ENCODE peak calls at places on chromosomes 3 and 15, in seven cellular contexts. One of them, this sample, is unnamed.
A peak's percentile ranks its signal among the peaks of the same experiment; 100 is the strongest.

GRCh38 chr3:32817195-32817560 is 619 bp upstream of the TRIM71 start:
- DNase-seq in type B pancreatic cell: peak; percentile 71
- DNase-seq in colonic mucosa: no peak
- DNase-seq in AG09309: no peak
- DNase-seq in SHP77: no peak
- DNase-seq in NCI-H82: peak; percentile 24
- DNase-seq in glutamatergic neuron: peak; percentile 58
- DNase-seq in this sample: no peak

GRCh38 chr3:187130346-187131066 is 8.8 kb downstream of the RPL39L start:
- DNase-seq in type B pancreatic cell: no peak
- DNase-seq in colonic mucosa: no peak
- DNase-seq in AG09309: no peak
- DNase-seq in SHP77: no peak
- DNase-seq in NCI-H82: no peak
- DNase-seq in glutamatergic neuron: no peak
- DNase-seq in this sample: peak; percentile 95

GRCh38 chr3:127629462-127630403 is 748 bp downstream of the PODXL2 start:
- DNase-seq in type B pancreatic cell: no peak
- DNase-seq in colonic mucosa: peak; percentile 38
- DNase-seq in AG09309: no peak
- DNase-seq in SHP77: no peak
- DNase-seq in NCI-H82: peak; percentile 80
- DNase-seq in glutamatergic neuron: peak; percentile 36
- DNase-seq in this sample: no peak

GRCh38 chr3:130925628-130926027 is 31.7 kb downstream of the ATP2C1 start:
- DNase-seq in type B pancreatic cell: no peak
- DNase-seq in colonic mucosa: no peak
- DNase-seq in AG09309: no peak
- DNase-seq in SHP77: no peak
- DNase-seq in NCI-H82: peak; percentile 17
- DNase-seq in glutamatergic neuron: no peak
- DNase-seq in this sample: no peak

GRCh38 chr15:80562033-80562432 is 133.1 kb upstream of the ABHD17C start:
- DNase-seq in type B pancreatic cell: no peak
- DNase-seq in colonic mucosa: no peak
- DNase-seq in AG09309: no peak
- DNase-seq in SHP77: no peak
- DNase-seq in NCI-H82: no peak
- DNase-seq in glutamatergic neuron: no peak
- DNase-seq in this sample: no peak

GRCh38 chr15:57537072-57537471 is 54.6 kb upstream of the MYZAP start:
- DNase-seq in type B pancreatic cell: no peak
- DNase-seq in colonic mucosa: peak; percentile 40
- DNase-seq in AG09309: peak; percentile 76
- DNase-seq in SHP77: peak; percentile 96
- DNase-seq in NCI-H82: peak; percentile 73
- DNase-seq in glutamatergic neuron: no peak
- DNase-seq in this sample: no peak

GRCh38 chr15:37220949-37221670 is 120.8 kb upstream of the MEIS2 start:
- DNase-seq in type B pancreatic cell: no peak
- DNase-seq in colonic mucosa: no peak
- DNase-seq in AG09309: no peak
- DNase-seq in SHP77: no peak
- DNase-seq in NCI-H82: peak; percentile 83
- DNase-seq in glutamatergic neuron: no peak
- DNase-seq in this sample: no peak

GRCh38 chr3:10556312-10556711 is 50.9 kb upstream of the ATP2B2 start:
- DNase-seq in type B pancreatic cell: peak; percentile 24
- DNase-seq in colonic mucosa: no peak
- DNase-seq in AG09309: no peak
- DNase-seq in SHP77: no peak
- DNase-seq in NCI-H82: peak; percentile 76
- DNase-seq in glutamatergic neuron: no peak
- DNase-seq in this sample: no peak

GRCh38 chr3:14265246-14265962 is 86.8 kb downstream of the LSM3 start:
- DNase-seq in type B pancreatic cell: no peak
- DNase-seq in colonic mucosa: peak; percentile 29
- DNase-seq in AG09309: peak; percentile 31
- DNase-seq in SHP77: peak; percentile 67
- DNase-seq in NCI-H82: peak; percentile 7
- DNase-seq in glutamatergic neuron: no peak
- DNase-seq in this sample: no peak

GRCh38 chr3:58009026-58009748 is 965 bp downstream of the FLNB start:
- DNase-seq in type B pancreatic cell: no peak
- DNase-seq in colonic mucosa: peak; percentile 81
- DNase-seq in AG09309: no peak
- DNase-seq in SHP77: no peak
- DNase-seq in NCI-H82: peak; percentile 33
- DNase-seq in glutamatergic neuron: no peak
- DNase-seq in this sample: no peak

GRCh38 chr15:80003171-80003570 is 32.2 kb upstream of the BCL2A1 start:
- DNase-seq in type B pancreatic cell: no peak
- DNase-seq in colonic mucosa: no peak
- DNase-seq in AG09309: no peak
- DNase-seq in SHP77: no peak
- DNase-seq in NCI-H82: no peak
- DNase-seq in glutamatergic neuron: peak; percentile 23
- DNase-seq in this sample: no peak

GRCh38 chr3:71271616-71272015 is 311.9 kb downstream of the FOXP1 start:
- DNase-seq in type B pancreatic cell: no peak
- DNase-seq in colonic mucosa: no peak
- DNase-seq in AG09309: no peak
- DNase-seq in SHP77: no peak
- DNase-seq in NCI-H82: no peak
- DNase-seq in glutamatergic neuron: no peak
- DNase-seq in this sample: no peak

GRCh38 chr15:90063733-90064247 is 38.5 kb downstream of the IDH2 start:
- DNase-seq in type B pancreatic cell: no peak
- DNase-seq in colonic mucosa: no peak
- DNase-seq in AG09309: no peak
- DNase-seq in SHP77: no peak
- DNase-seq in NCI-H82: no peak
- DNase-seq in glutamatergic neuron: no peak
- DNase-seq in this sample: no peak

GRCh38 chr15:74203914-74204431 is 1.4 kb upstream of the STRA6 start:
- DNase-seq in type B pancreatic cell: no peak
- DNase-seq in colonic mucosa: no peak
- DNase-seq in AG09309: no peak
- DNase-seq in SHP77: no peak
- DNase-seq in NCI-H82: peak; percentile 92
- DNase-seq in glutamatergic neuron: no peak
- DNase-seq in this sample: no peak

GRCh38 chr15:83067638-83067962 is 548 bp upstream of the BTBD1 start:
- DNase-seq in type B pancreatic cell: no peak
- DNase-seq in colonic mucosa: no peak
- DNase-seq in AG09309: no peak
- DNase-seq in SHP77: no peak
- DNase-seq in NCI-H82: no peak
- DNase-seq in glutamatergic neuron: no peak
- DNase-seq in this sample: no peak

GRCh38 chr3:127067116-127067910 is 84.4 kb downstream of the PLXNA1 start:
- DNase-seq in type B pancreatic cell: no peak
- DNase-seq in colonic mucosa: no peak
- DNase-seq in AG09309: no peak
- DNase-seq in SHP77: no peak
- DNase-seq in NCI-H82: no peak
- DNase-seq in glutamatergic neuron: no peak
- DNase-seq in this sample: no peak

GRCh38 chr3:135499426-135499825 is 466.1 kb upstream of the PPP2R3A start:
- DNase-seq in type B pancreatic cell: no peak
- DNase-seq in colonic mucosa: no peak
- DNase-seq in AG09309: no peak
- DNase-seq in SHP77: no peak
- DNase-seq in NCI-H82: no peak
- DNase-seq in glutamatergic neuron: no peak
- DNase-seq in this sample: no peak

GRCh38 chr3:106379251-106379750 is 510.5 kb upstream of the CBLB start:
- DNase-seq in type B pancreatic cell: no peak
- DNase-seq in colonic mucosa: no peak
- DNase-seq in AG09309: no peak
- DNase-seq in SHP77: no peak
- DNase-seq in NCI-H82: no peak
- DNase-seq in glutamatergic neuron: no peak
- DNase-seq in this sample: no peak

GRCh38 chr3:119778176-119778575 is 3.7 kb upstream of the NR1I2 start:
- DNase-seq in type B pancreatic cell: no peak
- DNase-seq in colonic mucosa: no peak
- DNase-seq in AG09309: no peak
- DNase-seq in SHP77: no peak
- DNase-seq in NCI-H82: no peak
- DNase-seq in glutamatergic neuron: no peak
- DNase-seq in this sample: no peak

GRCh38 chr15:40245666-40246065 is 6.8 kb downstream of the PAK6 start:
- DNase-seq in type B pancreatic cell: no peak
- DNase-seq in colonic mucosa: no peak
- DNase-seq in AG09309: no peak
- DNase-seq in SHP77: no peak
- DNase-seq in NCI-H82: no peak
- DNase-seq in glutamatergic neuron: no peak
- DNase-seq in this sample: no peak

GRCh38 chr15:79213650-79214049 is 68.9 kb upstream of the ANKRD34C start:
- DNase-seq in type B pancreatic cell: no peak
- DNase-seq in colonic mucosa: no peak
- DNase-seq in AG09309: no peak
- DNase-seq in SHP77: no peak
- DNase-seq in NCI-H82: no peak
- DNase-seq in glutamatergic neuron: no peak
- DNase-seq in this sample: no peak

GRCh38 chr3:188244395-188244861 is 90.5 kb downstream of the LPP start:
- DNase-seq in type B pancreatic cell: no peak
- DNase-seq in colonic mucosa: no peak
- DNase-seq in AG09309: no peak
- DNase-seq in SHP77: no peak
- DNase-seq in NCI-H82: no peak
- DNase-seq in glutamatergic neuron: no peak
- DNase-seq in this sample: no peak

GRCh38 chr3:139758654-139759291 is 81.0 kb upstream of the NMNAT3 start:
- DNase-seq in type B pancreatic cell: no peak
- DNase-seq in colonic mucosa: no peak
- DNase-seq in AG09309: no peak
- DNase-seq in SHP77: no peak
- DNase-seq in NCI-H82: peak; percentile 26
- DNase-seq in glutamatergic neuron: no peak
- DNase-seq in this sample: no peak

GRCh38 chr3:121624147-121624852 is 31.1 kb downstream of the FBXO40 start:
- DNase-seq in type B pancreatic cell: no peak
- DNase-seq in colonic mucosa: no peak
- DNase-seq in AG09309: no peak
- DNase-seq in SHP77: no peak
- DNase-seq in NCI-H82: no peak
- DNase-seq in glutamatergic neuron: peak; percentile 40
- DNase-seq in this sample: no peak

GRCh38 chr3:52845691-52846426 is 11.0 kb upstream of the MUSTN1 start:
- DNase-seq in type B pancreatic cell: no peak
- DNase-seq in colonic mucosa: no peak
- DNase-seq in AG09309: no peak
- DNase-seq in SHP77: no peak
- DNase-seq in NCI-H82: no peak
- DNase-seq in glutamatergic neuron: no peak
- DNase-seq in this sample: no peak

GRCh38 chr3:125403789-125404188 is 28.7 kb upstream of the ZNF148 start:
- DNase-seq in type B pancreatic cell: no peak
- DNase-seq in colonic mucosa: no peak
- DNase-seq in AG09309: no peak
- DNase-seq in SHP77: no peak
- DNase-seq in NCI-H82: no peak
- DNase-seq in glutamatergic neuron: no peak
- DNase-seq in this sample: no peak

GRCh38 chr3:29091599-29092189 is 189.2 kb upstream of the RBMS3 start:
- DNase-seq in type B pancreatic cell: no peak
- DNase-seq in colonic mucosa: no peak
- DNase-seq in AG09309: no peak
- DNase-seq in SHP77: no peak
- DNase-seq in NCI-H82: no peak
- DNase-seq in glutamatergic neuron: no peak
- DNase-seq in this sample: no peak

GRCh38 chr3:122019493-122019892 is 2.6 kb downstream of the ILDR1 start:
- DNase-seq in type B pancreatic cell: no peak
- DNase-seq in colonic mucosa: no peak
- DNase-seq in AG09309: no peak
- DNase-seq in SHP77: no peak
- DNase-seq in NCI-H82: no peak
- DNase-seq in glutamatergic neuron: no peak
- DNase-seq in this sample: no peak

GRCh38 chr3:95626107-95626506 is 1188.3 kb upstream of the EPHA6 start:
- DNase-seq in type B pancreatic cell: no peak
- DNase-seq in colonic mucosa: no peak
- DNase-seq in AG09309: no peak
- DNase-seq in SHP77: no peak
- DNase-seq in NCI-H82: no peak
- DNase-seq in glutamatergic neuron: no peak
- DNase-seq in this sample: no peak

GRCh38 chr3:48130321-48130881 is 57.8 kb downstream of the CDC25A start:
- DNase-seq in type B pancreatic cell: peak; percentile 73
- DNase-seq in colonic mucosa: peak; percentile 25
- DNase-seq in AG09309: peak; percentile 37
- DNase-seq in SHP77: no peak
- DNase-seq in NCI-H82: no peak
- DNase-seq in glutamatergic neuron: no peak
- DNase-seq in this sample: no peak

GRCh38 chr3:140103166-140103565 is 168.2 kb downstream of the CLSTN2 start:
- DNase-seq in type B pancreatic cell: no peak
- DNase-seq in colonic mucosa: no peak
- DNase-seq in AG09309: no peak
- DNase-seq in SHP77: no peak
- DNase-seq in NCI-H82: peak; percentile 14
- DNase-seq in glutamatergic neuron: no peak
- DNase-seq in this sample: no peak

GRCh38 chr15:59622289-59622688 is 10.7 kb downstream of the GCNT3 start:
- DNase-seq in type B pancreatic cell: no peak
- DNase-seq in colonic mucosa: peak; percentile 80
- DNase-seq in AG09309: no peak
- DNase-seq in SHP77: peak; percentile 38
- DNase-seq in NCI-H82: peak; percentile 70
- DNase-seq in glutamatergic neuron: peak; percentile 65
- DNase-seq in this sample: peak; percentile 47

GRCh38 chr3:50664959-50665602 is 9.6 kb upstream of the DOCK3 start:
- DNase-seq in type B pancreatic cell: no peak
- DNase-seq in colonic mucosa: no peak
- DNase-seq in AG09309: no peak
- DNase-seq in SHP77: no peak
- DNase-seq in NCI-H82: no peak
- DNase-seq in glutamatergic neuron: no peak
- DNase-seq in this sample: no peak